ENCODE peak calls at places on chromosomes 11 and 22, in eight cellular contexts. I, S, M, E, X, R, T and L are unnamed samples.

GRCh38 chr11:77065878-77066228 is 918 bp upstream of the CAPN5 start:
- DNase-seq in I (no peak), S (peak), M (no peak), E (no peak), X (peak), R (peak), T (no peak), L (peak)

GRCh38 chr11:2533642-2534115 is 88.9 kb downstream of the KCNQ1 start:
- DNase-seq in I (peak), S (peak), M (peak), E (peak), X (no peak), R (peak), T (peak), L (peak)

GRCh38 chr22:20822240-20822639 is 36.4 kb downstream of the PI4KA start:
- DNase-seq in I (no peak), S (no peak), M (no peak), E (no peak), X (no peak), R (no peak), T (no peak), L (no peak)

GRCh38 chr11:61890536-61891330 is 612 bp downstream of the FADS3 start:
- DNase-seq in I (peak), S (peak), M (peak), E (peak), X (no peak), R (peak), T (peak), L (no peak)

GRCh38 chr22:24170632-24171031 is 10.7 kb upstream of the SUSD2 start:
- DNase-seq in I (no peak), S (no peak), M (no peak), E (no peak), X (no peak), R (no peak), T (no peak), L (no peak)

GRCh38 chr22:48511781-48512327 is 1315.8 kb downstream of the BRD1 start:
- DNase-seq in I (no peak), S (no peak), M (no peak), E (no peak), X (no peak), R (no peak), T (no peak), L (no peak)

GRCh38 chr11:12220305-12220704 is 109.9 kb downstream of the MICAL2 start:
- DNase-seq in I (peak), S (no peak), M (no peak), E (no peak), X (no peak), R (no peak), T (peak), L (peak)

GRCh38 chr11:71491531-71492329 is 35.3 kb upstream of the KRTAP5-7 start:
- DNase-seq in I (no peak), S (peak), M (no peak), E (no peak), X (no peak), R (no peak), T (peak), L (no peak)

GRCh38 chr11:20388096-20389055 is 860 bp downstream of the PRMT3 start:
- DNase-seq in I (no peak), S (peak), M (no peak), E (no peak), X (no peak), R (peak), T (no peak), L (no peak)

GRCh38 chr11:124543554-124543953 is at the start of gene OR8B12:
- DNase-seq in I (no peak), S (no peak), M (no peak), E (no peak), X (no peak), R (no peak), T (no peak), L (no peak)

GRCh38 chr22:50115693-50116092 is 25.9 kb downstream of the MOV10L1 start:
- DNase-seq in I (no peak), S (no peak), M (no peak), E (peak), X (peak), R (no peak), T (no peak), L (no peak)

GRCh38 chr22:49701380-49702067 is 126.1 kb downstream of the BRD1 start:
- DNase-seq in I (no peak), S (no peak), M (no peak), E (no peak), X (no peak), R (no peak), T (no peak), L (no peak)

GRCh38 chr11:93614111-93614784 is 47.2 kb upstream of the CEP295 start:
- DNase-seq in I (no peak), S (no peak), M (no peak), E (no peak), X (no peak), R (peak), T (no peak), L (no peak)

GRCh38 chr11:120929664-120930154 is 94.2 kb upstream of the TBCEL start:
- DNase-seq in I (no peak), S (peak), M (no peak), E (no peak), X (no peak), R (peak), T (no peak), L (peak)

GRCh38 chr11:120792306-120792705 is 231.6 kb upstream of the TBCEL start:
- DNase-seq in I (no peak), S (peak), M (no peak), E (no peak), X (no peak), R (no peak), T (no peak), L (no peak)

GRCh38 chr22:49733631-49734030 is 94.0 kb downstream of the BRD1 start:
- DNase-seq in I (no peak), S (no peak), M (no peak), E (no peak), X (no peak), R (no peak), T (no peak), L (no peak)

GRCh38 chr11:78187366-78188011 is 937 bp downstream of the KCTD21 start:
- DNase-seq in I (no peak), S (no peak), M (no peak), E (no peak), X (peak), R (no peak), T (no peak), L (no peak)

GRCh38 chr22:38802671-38803121 is 8.8 kb upstream of the DNAL4 start:
- DNase-seq in I (peak), S (peak), M (no peak), E (peak), X (peak), R (peak), T (peak), L (no peak)

GRCh38 chr11:71252782-71253730 is 679 bp upstream of the SHANK2 start:
- DNase-seq in I (no peak), S (peak), M (no peak), E (peak), X (peak), R (peak), T (no peak), L (peak)

GRCh38 chr11:16299884-16300778 is 56.2 kb downstream of the SOX6 start:
- DNase-seq in I (no peak), S (no peak), M (no peak), E (no peak), X (no peak), R (no peak), T (no peak), L (no peak)

GRCh38 chr11:94754819-94755218 is 13.3 kb upstream of the AMOTL1 start:
- DNase-seq in I (no peak), S (no peak), M (no peak), E (no peak), X (no peak), R (no peak), T (no peak), L (no peak)

GRCh38 chr22:26362471-26362870 is 66.6 kb upstream of the ASPHD2 start:
- DNase-seq in I (no peak), S (no peak), M (no peak), E (no peak), X (no peak), R (peak), T (no peak), L (no peak)

DNA sequence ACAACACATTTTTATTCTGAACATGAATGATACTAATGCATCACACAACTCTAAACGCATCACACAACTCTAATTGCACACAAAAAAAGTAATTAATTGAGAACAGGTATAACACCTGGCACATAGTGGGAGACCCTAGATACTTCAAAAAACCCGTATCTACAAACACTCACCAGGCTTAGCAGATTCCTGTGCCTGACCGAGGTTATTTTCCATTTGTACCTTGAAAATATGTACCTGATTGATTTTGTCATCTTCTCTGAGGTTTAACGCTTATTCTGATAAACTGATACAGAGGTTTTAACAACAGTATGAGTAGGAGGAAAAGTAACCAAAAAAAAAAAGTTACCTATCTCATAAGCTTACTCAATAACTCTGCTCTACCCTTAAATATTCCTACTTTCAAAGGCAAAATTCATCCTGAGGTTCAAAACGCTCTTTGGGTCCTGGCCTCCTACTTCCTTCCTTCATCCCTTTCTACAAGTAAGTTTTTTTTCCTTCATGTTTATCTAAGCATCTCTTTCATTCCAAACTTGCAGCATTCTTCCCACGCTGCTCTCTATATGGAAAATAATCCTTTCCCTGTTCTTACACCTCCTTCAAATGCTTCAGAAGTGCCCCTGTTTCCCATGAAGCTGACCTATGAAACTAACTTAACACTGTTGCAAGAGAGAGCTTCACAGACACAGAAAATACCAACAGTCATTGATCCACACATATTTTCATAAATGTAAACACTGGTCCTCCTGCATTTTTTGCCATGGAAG is 73.3 kb downstream of the ETS1 start:
- DNase-seq in I (no peak), S (no peak), M (no peak), E (no peak), X (no peak), R (peak), T (no peak), L (no peak)
- H3K27ac ChIP-seq in I (peak), S (peak), M (peak), E (no peak), X (peak), R (no peak), T (peak), L (no peak)

DNA sequence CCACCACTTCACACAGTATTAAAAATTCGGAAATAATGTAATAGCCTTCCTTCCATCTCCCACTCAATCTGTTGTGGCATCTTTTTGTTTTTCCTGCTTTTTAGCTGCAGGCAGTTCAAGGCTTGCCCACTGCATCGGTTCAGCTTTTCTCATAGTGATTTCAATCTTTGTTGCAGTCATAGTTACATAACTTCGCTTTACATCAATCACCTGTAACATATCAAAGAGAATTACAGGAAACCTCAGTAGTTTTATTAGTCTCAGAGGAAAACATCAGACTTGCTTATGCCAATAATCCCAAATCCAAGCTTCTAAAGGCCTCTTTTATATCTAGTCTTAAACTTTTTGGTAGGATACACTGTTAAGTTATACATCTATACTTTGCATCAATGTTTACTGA is 20.5 kb downstream of the CHORDC1 start:
- DNase-seq in I (no peak), S (no peak), M (no peak), E (no peak), X (no peak), R (no peak), T (no peak), L (no peak)
- H3K27ac ChIP-seq in I (no peak), S (no peak), M (no peak), E (no peak), X (no peak), R (no peak), T (no peak), L (no peak)

GRCh38 chr11:35721576-35722341 is 59.2 kb downstream of the TRIM44 start:
- DNase-seq in I (no peak), S (no peak), M (no peak), E (peak), X (no peak), R (peak), T (no peak), L (no peak)
- H3K27ac ChIP-seq in I (no peak), S (no peak), M (peak), E (peak), X (peak), R (no peak), T (no peak), L (no peak)

GRCh38 chr11:96200243-96200642 is 142.8 kb downstream of the MAML2 start:
- DNase-seq in I (no peak), S (no peak), M (no peak), E (peak), X (no peak), R (peak), T (no peak), L (no peak)
- H3K27ac ChIP-seq in I (peak), S (no peak), M (peak), E (peak), X (peak), R (peak), T (peak), L (no peak)

GRCh38 chr11:34754171-34754823 is 133.4 kb downstream of the EHF start:
- DNase-seq in I (no peak), S (no peak), M (no peak), E (no peak), X (no peak), R (no peak), T (no peak), L (no peak)

GRCh38 chr11:34748036-34748435 is 127.1 kb downstream of the EHF start:
- DNase-seq in I (no peak), S (no peak), M (no peak), E (no peak), X (no peak), R (no peak), T (no peak), L (no peak)

GRCh38 chr11:34747261-34747660 is 126.4 kb downstream of the EHF start:
- DNase-seq in I (no peak), S (no peak), M (no peak), E (no peak), X (no peak), R (no peak), T (no peak), L (no peak)

GRCh38 chr11:34749666-34750659 is 129.1 kb downstream of the EHF start:
- DNase-seq in I (peak), S (no peak), M (no peak), E (no peak), X (peak), R (peak), T (no peak), L (peak)

DNA sequence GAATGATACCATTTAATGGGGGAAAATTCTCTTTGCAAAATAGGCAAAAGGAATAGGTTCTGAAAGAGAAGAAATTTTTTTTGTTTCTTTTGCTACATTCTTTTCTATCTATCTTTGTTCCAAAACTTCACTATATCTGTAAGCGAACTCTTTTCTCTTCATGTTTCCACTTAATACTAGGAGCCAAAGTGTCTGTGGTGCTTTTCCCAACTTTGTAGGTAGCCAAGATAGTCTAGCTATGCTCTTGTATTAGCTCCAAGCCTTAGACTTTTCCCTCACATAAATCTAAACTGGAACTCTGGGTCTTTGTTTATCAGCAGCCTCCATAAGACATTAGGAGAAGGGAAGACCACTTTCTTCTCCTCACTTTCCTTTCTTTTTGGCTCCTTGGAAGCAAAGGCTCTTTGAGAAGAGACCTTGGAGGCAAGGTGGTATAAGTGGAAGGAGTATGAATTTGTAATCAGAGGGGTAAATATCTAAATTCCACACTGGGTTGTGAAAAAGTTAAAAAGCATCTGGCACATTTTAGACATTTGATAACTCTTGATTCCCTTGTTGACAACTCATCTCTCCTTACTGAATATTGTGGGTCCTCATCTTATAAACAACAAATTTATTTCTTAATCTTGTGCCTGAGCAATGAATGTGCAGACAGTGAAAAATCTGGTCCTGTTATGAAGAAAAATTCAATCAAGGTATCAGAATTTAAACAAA is 130.0 kb downstream of the EHF start:
- DNase-seq in I (no peak), S (no peak), M (no peak), E (no peak), X (no peak), R (no peak), T (no peak), L (no peak)
- H3K27ac ChIP-seq in I (no peak), S (no peak), M (no peak), E (no peak), X (peak), R (no peak), T (no peak), L (no peak)

DNA sequence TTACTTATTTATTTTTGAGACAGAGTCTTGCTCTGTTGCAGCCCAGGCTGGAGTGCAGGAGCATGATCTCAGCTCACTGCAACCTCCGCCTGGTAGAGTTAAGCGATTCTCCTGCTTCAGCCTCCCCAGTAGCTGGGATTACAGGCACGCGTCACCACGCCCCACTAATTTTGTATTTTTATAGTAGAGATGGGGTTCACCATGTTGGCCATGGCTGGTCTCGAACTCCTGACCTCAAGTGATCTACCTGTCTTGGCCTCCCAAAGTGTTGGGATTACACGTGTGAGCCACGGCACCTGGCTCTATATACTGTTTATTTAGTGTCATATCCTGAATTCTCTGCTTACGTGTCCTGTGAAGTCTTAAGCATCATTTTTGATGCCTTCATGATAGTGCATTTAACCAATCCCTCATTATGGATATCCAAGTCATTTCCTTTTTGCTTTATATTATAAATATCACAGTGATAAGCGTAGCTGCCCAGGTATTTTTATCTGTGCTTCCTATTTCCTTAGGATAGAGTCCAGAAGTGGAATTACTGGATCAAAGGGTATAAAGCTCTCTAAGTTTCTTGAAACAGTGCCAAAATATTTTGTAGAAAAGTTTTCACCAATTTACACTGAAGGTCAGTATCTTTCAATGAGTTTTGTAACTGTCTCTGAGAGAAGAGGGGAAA is 871 bp upstream of the SIDT2 start:
- DNase-seq in I (no peak), S (peak), M (no peak), E (no peak), X (no peak), R (peak), T (no peak), L (no peak)
- H3K27ac ChIP-seq in I (peak), S (peak), M (peak), E (no peak), X (peak), R (peak), T (peak), L (peak)

GRCh38 chr11:47305734-47306483 is 36.0 kb downstream of the MADD start:
- DNase-seq in I (peak), S (no peak), M (no peak), E (no peak), X (peak), R (no peak), T (peak), L (peak)

GRCh38 chr11:47302853-47303252 is 32.9 kb downstream of the MADD start:
- DNase-seq in I (no peak), S (no peak), M (no peak), E (no peak), X (no peak), R (no peak), T (no peak), L (no peak)

GRCh38 chr11:47306484-47306844 is 36.5 kb downstream of the MADD start:
- DNase-seq in I (no peak), S (no peak), M (no peak), E (no peak), X (no peak), R (no peak), T (no peak), L (no peak)

DNA sequence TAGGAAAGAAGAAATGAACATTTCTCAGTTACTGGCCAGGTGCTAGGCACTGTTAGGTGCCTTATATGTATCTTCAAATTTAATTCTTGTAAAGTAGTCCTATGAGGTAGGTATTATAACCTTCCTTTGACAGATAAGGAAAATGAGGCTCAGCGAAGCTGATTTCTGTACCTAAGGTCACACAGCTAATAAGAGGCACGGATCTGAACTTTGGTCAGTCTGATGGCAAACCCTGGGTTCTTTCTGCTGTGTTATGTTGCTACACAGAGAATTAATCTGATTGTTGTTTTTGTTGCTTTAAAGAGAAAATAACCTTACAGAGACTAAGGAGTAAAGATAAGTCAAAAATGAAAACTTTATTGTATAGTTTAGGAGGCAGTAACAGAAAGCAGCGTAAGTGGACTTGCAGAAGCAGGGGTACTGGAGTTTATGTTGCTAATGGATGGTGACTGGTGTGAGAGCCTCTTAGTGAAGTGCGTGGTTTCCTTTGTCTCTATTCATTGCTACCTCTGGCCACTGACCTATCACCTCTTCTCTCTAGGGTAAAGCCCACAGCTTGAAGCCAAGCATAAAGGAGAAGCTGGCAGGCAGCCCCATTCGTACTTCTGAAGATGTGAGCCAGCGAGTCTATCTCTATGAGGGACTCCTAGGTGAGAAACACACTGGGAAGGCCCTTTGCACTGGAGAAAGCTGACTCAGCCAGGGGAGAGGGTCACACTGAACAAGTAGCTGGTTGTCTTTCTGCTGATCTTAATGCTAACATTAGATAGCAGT is 38.3 kb downstream of the MADD start:
- DNase-seq in I (no peak), S (no peak), M (no peak), E (no peak), X (no peak), R (no peak), T (no peak), L (no peak)
- H3K27ac ChIP-seq in I (no peak), S (no peak), M (no peak), E (no peak), X (no peak), R (no peak), T (no peak), L (no peak)

GRCh38 chr11:47409440-47410403 is 1.3 kb downstream of the SLC39A13 start:
- DNase-seq in I (no peak), S (no peak), M (peak), E (no peak), X (no peak), R (peak), T (peak), L (no peak)
- H3K27ac ChIP-seq in I (peak), S (peak), M (peak), E (peak), X (peak), R (peak), T (peak), L (peak)